ENCODE peak calls at places on chromosome 21, in six cellular contexts. S, Z, Y, G, F and I are unnamed samples.

GRCh38 chr21:45535341-45536081 is 6.7 kb downstream of the SLC19A1 start:
- DNase-seq in S (peak), Z (peak), Y (no peak), G (peak), F (no peak), I (no peak)

GRCh38 chr21:27649323-27649722 is 682.4 kb upstream of the ADAMTS5 start:
- DNase-seq in S (no peak), Z (no peak), Y (peak), G (no peak), F (peak), I (peak)

GRCh38 chr21:32135401-32136363 is 143.2 kb downstream of the MIS18A start:
- DNase-seq in S (no peak), Z (no peak), Y (no peak), G (no peak), F (peak), I (no peak)

GRCh38 chr21:19245188-19245580 is 841.6 kb upstream of the TMPRSS15 start:
- DNase-seq in S (no peak), Z (no peak), Y (no peak), G (peak), F (no peak), I (no peak)

GRCh38 chr21:31660134-31660565 is 657 bp downstream of the SOD1 start:
- DNase-seq in S (no peak), Z (no peak), Y (peak), G (no peak), F (peak), I (no peak)

GRCh38 chr21:26840912-26841311 is 4.3 kb downstream of the ADAMTS1 start:
- DNase-seq in S (peak), Z (peak), Y (peak), G (peak), F (peak), I (no peak)

GRCh38 chr21:44736291-44737004 is 25.1 kb upstream of the TSPEAR start:
- DNase-seq in S (no peak), Z (peak), Y (no peak), G (no peak), F (no peak), I (no peak)

GRCh38 chr21:46111193-46111571 is 13.3 kb downstream of the COL6A2 start:
- DNase-seq in S (no peak), Z (peak), Y (no peak), G (peak), F (no peak), I (no peak)

GRCh38 chr21:16070207-16070651 is 340.4 kb downstream of the USP25 start:
- DNase-seq in S (no peak), Z (no peak), Y (no peak), G (no peak), F (no peak), I (no peak)

GRCh38 chr21:31537872-31538576 is 121.5 kb upstream of the SOD1 start:
- DNase-seq in S (no peak), Z (no peak), Y (no peak), G (no peak), F (no peak), I (no peak)

GRCh38 chr21:32328595-32328994 is 29.9 kb downstream of the MRAP start:
- DNase-seq in S (no peak), Z (no peak), Y (peak), G (no peak), F (peak), I (no peak)

GRCh38 chr21:46058339-46059145 is 39.4 kb upstream of the COL6A2 start:
- DNase-seq in S (no peak), Z (no peak), Y (no peak), G (peak), F (no peak), I (no peak)

GRCh38 chr21:16115461-16115860 is 385.7 kb downstream of the USP25 start:
- DNase-seq in S (no peak), Z (no peak), Y (no peak), G (no peak), F (no peak), I (no peak)

GRCh38 chr21:34091607-34092006 is 18.2 kb downstream of the MRPS6 start:
- DNase-seq in S (no peak), Z (no peak), Y (no peak), G (no peak), F (peak), I (no peak)

GRCh38 chr21:36909901-36910561 is 56.4 kb downstream of the HLCS start:
- DNase-seq in S (no peak), Z (no peak), Y (peak), G (no peak), F (peak), I (peak)

GRCh38 chr21:46111857-46112730 is 14.2 kb downstream of the COL6A2 start:
- DNase-seq in S (no peak), Z (peak), Y (no peak), G (peak), F (no peak), I (no peak)

GRCh38 chr21:26850116-26850643 is 5.0 kb upstream of the ADAMTS1 start:
- DNase-seq in S (no peak), Z (no peak), Y (peak), G (no peak), F (peak), I (no peak)

GRCh38 chr21:36684957-36685714 is 13.8 kb upstream of the SIM2 start:
- DNase-seq in S (no peak), Z (no peak), Y (no peak), G (no peak), F (no peak), I (no peak)

GRCh38 chr21:44425895-44426662 is 29.2 kb upstream of the LRRC3 start:
- DNase-seq in S (peak), Z (no peak), Y (no peak), G (peak), F (no peak), I (no peak)

GRCh38 chr21:44376606-44377005 is 23.2 kb downstream of the TRPM2 start:
- DNase-seq in S (no peak), Z (no peak), Y (no peak), G (peak), F (no peak), I (no peak)

GRCh38 chr21:45950740-45951515 is 30.6 kb upstream of the COL6A1 start:
- DNase-seq in S (peak), Z (peak), Y (no peak), G (peak), F (peak), I (no peak)

GRCh38 chr21:45542667-45543370 is 579 bp upstream of the SLC19A1 start:
- DNase-seq in S (peak), Z (peak), Y (no peak), G (peak), F (no peak), I (no peak)

GRCh38 chr21:45592208-45592619 is 50.0 kb upstream of the SLC19A1 start:
- DNase-seq in S (no peak), Z (no peak), Y (no peak), G (no peak), F (no peak), I (no peak)

GRCh38 chr21:36852864-36853263 is 113.6 kb downstream of the HLCS start:
- DNase-seq in S (no peak), Z (no peak), Y (no peak), G (no peak), F (no peak), I (no peak)

GRCh38 chr21:36456714-36457399 is 23.1 kb downstream of the CLDN14 start:
- DNase-seq in S (no peak), Z (no peak), Y (no peak), G (no peak), F (peak), I (no peak)

GRCh38 chr21:44294391-44295162 is 5.3 kb upstream of the PFKL start:
- DNase-seq in S (peak), Z (peak), Y (no peak), G (peak), F (peak), I (no peak)

GRCh38 chr21:30620522-30620921 is at the start of gene KRTAP20-4:
- DNase-seq in S (no peak), Z (no peak), Y (no peak), G (no peak), F (no peak), I (no peak)

GRCh38 chr21:45872471-45872870 is 109.1 kb upstream of the COL6A1 start:
- DNase-seq in S (no peak), Z (no peak), Y (no peak), G (peak), F (no peak), I (no peak)

GRCh38 chr21:26115899-26116298 is 54.7 kb downstream of the APP start:
- DNase-seq in S (no peak), Z (no peak), Y (peak), G (no peak), F (peak), I (peak)

GRCh38 chr21:45353200-45353599 is 51.8 kb upstream of the COL18A1 start:
- DNase-seq in S (no peak), Z (no peak), Y (peak), G (no peak), F (no peak), I (no peak)

GRCh38 chr21:44702111-44702972 is 5.4 kb downstream of the KRTAP10-12 start:
- DNase-seq in S (no peak), Z (no peak), Y (no peak), G (peak), F (no peak), I (no peak)

GRCh38 chr21:46084709-46085108 is 13.2 kb upstream of the COL6A2 start:
- DNase-seq in S (no peak), Z (no peak), Y (no peak), G (peak), F (no peak), I (no peak)

GRCh38 chr21:30478015-30478414 is 2.2 kb downstream of the KRTAP19-1 start:
- DNase-seq in S (no peak), Z (no peak), Y (no peak), G (no peak), F (no peak), I (no peak)

GRCh38 chr21:33033961-33034413 is 8.3 kb downstream of the OLIG2 start:
- DNase-seq in S (no peak), Z (no peak), Y (no peak), G (no peak), F (no peak), I (no peak)

GRCh38 chr21:45496968-45497845 is 45.0 kb downstream of the SLC19A1 start:
- DNase-seq in S (peak), Z (peak), Y (no peak), G (peak), F (no peak), I (no peak)

GRCh38 chr21:36847189-36847588 is 119.3 kb downstream of the HLCS start:
- DNase-seq in S (no peak), Z (no peak), Y (peak), G (no peak), F (peak), I (peak)

GRCh38 chr21:39867198-39867650 is at the start of gene PCP4:
- DNase-seq in S (no peak), Z (peak), Y (no peak), G (no peak), F (peak), I (no peak)

GRCh38 chr21:29423521-29423920 is 124.8 kb downstream of the BACH1 start:
- DNase-seq in S (no peak), Z (no peak), Y (no peak), G (no peak), F (no peak), I (no peak)
- H3K4me3 ChIP-seq in S (no peak), Z (no peak), Y (no peak), G (no peak), F (no peak), I (no peak)

GRCh38 chr21:41778974-41779600 is 12.2 kb upstream of the RIPK4 start:
- DNase-seq in S (no peak), Z (no peak), Y (no peak), G (no peak), F (no peak), I (no peak)

GRCh38 chr21:41781047-41781405 is 14.2 kb upstream of the RIPK4 start:
- DNase-seq in S (no peak), Z (no peak), Y (no peak), G (no peak), F (no peak), I (no peak)

GRCh38 chr21:41777934-41778815 is 11.3 kb upstream of the RIPK4 start:
- DNase-seq in S (peak), Z (peak), Y (peak), G (peak), F (peak), I (peak)

GRCh38 chr21:41780337-41781046 is 13.6 kb upstream of the RIPK4 start:
- DNase-seq in S (no peak), Z (no peak), Y (no peak), G (no peak), F (no peak), I (no peak)

GRCh38 chr21:41779659-41780058 is 12.8 kb upstream of the RIPK4 start:
- DNase-seq in S (no peak), Z (no peak), Y (no peak), G (no peak), F (no peak), I (no peak)
- H3K4me3 ChIP-seq in S (no peak), Z (no peak), Y (no peak), G (no peak), F (no peak), I (no peak)

GRCh38 chr21:42864812-42865211 is 14.5 kb downstream of the WDR4 start:
- DNase-seq in S (no peak), Z (no peak), Y (no peak), G (no peak), F (no peak), I (no peak)
- H3K4me3 ChIP-seq in S (no peak), Z (no peak), Y (no peak), G (no peak), F (no peak), I (no peak)

DNA sequence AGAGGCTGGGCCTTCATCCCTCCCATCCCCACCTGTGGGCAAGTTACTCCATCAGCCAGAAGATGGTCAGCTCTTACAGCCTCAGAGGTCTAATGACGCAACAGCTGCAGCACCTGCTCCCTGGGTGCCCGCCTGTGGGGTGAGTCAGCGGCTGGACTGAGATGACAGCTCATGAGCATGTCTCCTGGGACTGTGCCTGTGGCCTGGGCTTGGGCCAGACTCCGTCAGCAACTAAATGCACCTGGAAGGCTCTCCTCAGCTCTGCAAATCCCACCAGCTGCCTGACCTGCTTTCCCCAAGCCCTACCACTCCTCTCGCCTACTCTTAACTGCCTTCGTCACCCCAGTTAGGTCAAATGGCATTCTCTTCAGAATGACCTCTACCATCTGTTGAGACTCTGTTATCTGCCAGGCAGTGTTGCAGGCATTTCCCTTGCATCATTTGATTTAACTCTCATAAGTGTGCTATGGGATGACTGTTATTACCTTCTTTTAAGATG is 47.7 kb downstream of the ETS2 start:
- DNase-seq in S (no peak), Z (peak), Y (peak), G (peak), F (peak), I (peak)
- H3K4me3 ChIP-seq in S (no peak), Z (no peak), Y (no peak), G (no peak), F (no peak), I (no peak)

DNA sequence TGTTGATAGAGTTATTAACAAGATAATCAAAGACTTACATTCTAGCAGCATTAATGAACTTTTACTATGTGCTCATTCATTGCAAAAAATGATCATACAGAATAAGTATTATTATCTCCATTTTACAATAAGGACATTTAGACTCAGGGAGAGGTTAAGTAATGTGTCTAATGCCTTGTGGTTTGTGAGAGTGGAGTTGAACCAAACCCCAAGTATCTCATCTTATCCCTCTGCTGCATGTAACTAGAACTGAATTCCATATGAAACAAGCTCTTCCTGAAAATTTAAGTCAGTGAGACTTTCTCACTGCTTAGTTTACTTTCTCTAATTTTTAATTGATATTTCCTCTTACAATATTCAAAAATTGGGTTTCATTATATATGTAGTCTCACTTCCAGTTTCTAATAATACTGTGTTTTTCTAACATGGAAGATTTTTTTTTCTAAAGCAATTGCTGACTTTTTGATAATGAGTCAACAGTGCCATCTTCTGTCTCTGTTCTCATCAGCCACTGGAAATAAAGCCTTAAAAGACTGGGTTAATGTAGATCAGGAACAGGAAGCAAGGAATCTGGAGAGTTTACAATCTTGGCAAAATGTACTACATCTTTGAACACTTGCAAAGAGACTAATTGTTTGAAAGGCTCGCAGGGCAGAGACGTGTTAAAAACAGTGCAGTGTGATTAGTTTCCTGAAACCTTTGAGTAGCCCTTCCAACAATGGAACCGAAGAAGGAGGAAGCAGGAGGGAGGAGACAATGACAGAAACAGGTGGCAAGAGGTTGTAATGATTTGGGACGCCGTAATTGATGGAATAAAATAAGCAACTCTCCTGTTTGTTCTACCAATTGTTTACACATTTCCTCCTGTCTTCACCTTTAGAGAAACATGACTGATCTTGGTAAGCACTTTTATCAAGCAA is 567.6 kb downstream of the MRPL39 start:
- DNase-seq in S (no peak), Z (no peak), Y (no peak), G (no peak), F (peak), I (no peak)
- H3K4me3 ChIP-seq in S (no peak), Z (no peak), Y (no peak), G (no peak), F (no peak), I (no peak)

GRCh38 chr21:42198949-42199348 is 20.0 kb upstream of the ABCG1 start:
- DNase-seq in S (no peak), Z (peak), Y (no peak), G (no peak), F (no peak), I (no peak)
- H3K4me3 ChIP-seq in S (no peak), Z (no peak), Y (no peak), G (no peak), F (no peak), I (no peak)

GRCh38 chr21:35256468-35256988 is 207.4 kb upstream of the RUNX1 start:
- DNase-seq in S (peak), Z (peak), Y (peak), G (peak), F (peak), I (peak)

GRCh38 chr21:35252831-35253230 is 203.7 kb upstream of the RUNX1 start:
- DNase-seq in S (no peak), Z (no peak), Y (no peak), G (no peak), F (peak), I (peak)

GRCh38 chr21:35254752-35255138 is 205.6 kb upstream of the RUNX1 start:
- DNase-seq in S (no peak), Z (no peak), Y (no peak), G (no peak), F (no peak), I (no peak)

GRCh38 chr21:35257413-35257812 is 208.3 kb upstream of the RUNX1 start:
- DNase-seq in S (peak), Z (peak), Y (peak), G (no peak), F (peak), I (peak)

DNA sequence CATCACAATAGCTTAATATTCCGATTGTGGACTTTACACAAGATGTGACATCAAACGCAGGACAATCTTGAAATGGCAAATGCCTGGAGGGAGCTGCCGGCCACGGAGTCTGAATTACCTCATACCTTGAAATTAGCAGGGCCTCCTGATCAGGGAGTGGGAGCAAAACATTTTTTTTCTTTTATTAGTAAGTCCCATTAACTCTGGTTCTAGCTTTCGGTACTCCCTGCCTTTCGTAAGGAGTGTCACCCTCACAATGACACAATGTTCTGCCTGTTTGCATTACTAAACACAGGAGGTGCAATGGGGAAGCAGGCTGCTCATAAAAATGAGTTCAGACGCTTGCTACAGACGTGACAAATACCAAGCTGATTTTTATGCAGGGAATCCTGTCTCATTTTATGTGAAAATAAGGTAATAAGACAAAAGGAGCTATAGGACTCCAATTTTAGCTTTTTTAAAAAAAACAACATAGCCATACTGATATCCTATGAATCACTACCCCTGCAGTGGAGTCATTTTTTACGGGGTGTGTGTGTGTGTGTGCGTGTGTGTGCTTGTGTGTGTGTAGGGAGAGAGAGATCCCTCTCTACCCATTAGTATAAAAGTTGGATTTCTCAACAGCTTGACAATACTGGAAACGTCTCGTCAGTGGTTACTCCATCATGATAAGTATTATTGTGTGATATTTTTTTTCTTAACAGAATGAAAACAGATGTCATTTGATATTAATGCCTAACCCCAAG is 205.1 kb upstream of the RUNX1 start:
- DNase-seq in S (no peak), Z (no peak), Y (peak), G (no peak), F (peak), I (peak)
- H3K4me3 ChIP-seq in S (no peak), Z (no peak), Y (no peak), G (no peak), F (no peak), I (no peak)